ENCODE peak calls at places on chromosomes 11 and 22, in nine cellular contexts. B is stomach, Z is fibroblast of pulmonary artery, H is spleen, U is dorsolateral prefrontal cortex, K is BE2C, F is ovary, S is brain microvascular endothelial cell, N is lower leg skin. C is an unnamed sample.

GRCh38 chr11:58796333-58797049 is 48.0 kb downstream of the GLYATL2 start:
- DNase-seq in B (peak), Z (no peak), H (no peak), U (no peak), K (no peak), F (no peak), S (no peak), N (no peak), C (no peak)

GRCh38 chr11:1392111-1392510 is 2.4 kb downstream of the BRSK2 start:
- DNase-seq in B (no peak), Z (no peak), H (no peak), U (no peak), K (no peak), F (no peak), S (no peak), N (no peak), C (no peak)

GRCh38 chr11:19510468-19510867 is 202.2 kb upstream of the NAV2 start:
- DNase-seq in B (no peak), Z (no peak), H (no peak), U (no peak), K (no peak), F (no peak), S (no peak), N (no peak), C (no peak)

GRCh38 chr11:105790841-105791240 is 181.0 kb downstream of the GRIA4 start:
- DNase-seq in B (no peak), Z (no peak), H (no peak), U (no peak), K (no peak), F (no peak), S (no peak), N (no peak), C (no peak)

GRCh38 chr11:5369793-5370192 is 13.8 kb upstream of the OR51M1 start:
- DNase-seq in B (no peak), Z (peak), H (no peak), U (no peak), K (no peak), F (no peak), S (peak), N (no peak), C (peak)

GRCh38 chr22:35064664-35065063 is 1.3 kb upstream of the ISX start:
- DNase-seq in B (no peak), Z (no peak), H (no peak), U (no peak), K (no peak), F (no peak), S (no peak), N (no peak), C (no peak)

GRCh38 chr22:46089426-46090041 is 60.8 kb upstream of the PPARA start:
- DNase-seq in B (peak), Z (no peak), H (peak), U (peak), K (peak), F (peak), S (no peak), N (no peak), C (no peak)

GRCh38 chr11:46382644-46383403 is 1.4 kb downstream of the MDK start:
- DNase-seq in B (no peak), Z (peak), H (peak), U (no peak), K (peak), F (no peak), S (no peak), N (no peak), C (no peak)

GRCh38 chr11:1157645-1158591 is at the start of gene MUC5AC:
- DNase-seq in B (peak), Z (no peak), H (peak), U (no peak), K (no peak), F (no peak), S (no peak), N (no peak), C (no peak)

GRCh38 chr22:25511725-25512124 is 52.8 kb upstream of the GRK3 start:
- DNase-seq in B (no peak), Z (no peak), H (no peak), U (no peak), K (no peak), F (no peak), S (no peak), N (no peak), C (no peak)

GRCh38 chr22:35632902-35633301 is 15.3 kb upstream of the APOL6 start:
- DNase-seq in B (no peak), Z (no peak), H (peak), U (peak), K (no peak), F (no peak), S (no peak), N (no peak), C (no peak)

GRCh38 chr11:65778431-65778900 is 2.3 kb downstream of the AP5B1 start:
- DNase-seq in B (peak), Z (no peak), H (no peak), U (no peak), K (no peak), F (no peak), S (no peak), N (peak), C (no peak)

GRCh38 chr22:37045958-37046357 is 5.6 kb upstream of the KCTD17 start:
- DNase-seq in B (no peak), Z (peak), H (no peak), U (no peak), K (no peak), F (no peak), S (peak), N (no peak), C (peak)

GRCh38 chr22:32680895-32681294 is 120.6 kb upstream of the TIMP3 start:
- DNase-seq in B (no peak), Z (no peak), H (no peak), U (no peak), K (no peak), F (no peak), S (no peak), N (no peak), C (no peak)

GRCh38 chr11:68932933-68933577 is 29.4 kb downstream of the IGHMBP2 start:
- DNase-seq in B (no peak), Z (no peak), H (peak), U (no peak), K (no peak), F (no peak), S (no peak), N (no peak), C (no peak)

GRCh38 chr22:37535159-37535558 is 15.9 kb upstream of the CARD10 start:
- DNase-seq in B (no peak), Z (no peak), H (no peak), U (no peak), K (no peak), F (no peak), S (no peak), N (no peak), C (no peak)

GRCh38 chr22:38754247-38755154 is 1.3 kb downstream of the SUN2 start:
- DNase-seq in B (peak), Z (peak), H (no peak), U (no peak), K (peak), F (peak), S (no peak), N (peak), C (no peak)

GRCh38 chr22:17430298-17430900 is 61.1 kb downstream of the CECR2 start:
- DNase-seq in B (no peak), Z (peak), H (no peak), U (no peak), K (no peak), F (peak), S (peak), N (no peak), C (no peak)

GRCh38 chr11:70656293-70656692 is 258.0 kb downstream of the CTTN start:
- DNase-seq in B (no peak), Z (no peak), H (no peak), U (no peak), K (no peak), F (no peak), S (no peak), N (no peak), C (no peak)

GRCh38 chr11:73322111-73322985 is 14.3 kb downstream of the ARHGEF17 start:
- DNase-seq in B (no peak), Z (peak), H (no peak), U (no peak), K (no peak), F (no peak), S (peak), N (no peak), C (no peak)

GRCh38 chr22:24827305-24827704 is 21.3 kb downstream of the SGSM1 start:
- DNase-seq in B (peak), Z (no peak), H (peak), U (no peak), K (no peak), F (no peak), S (no peak), N (no peak), C (no peak)

GRCh38 chr11:21556936-21557335 is 635.9 kb upstream of the ANO5 start:
- DNase-seq in B (no peak), Z (no peak), H (no peak), U (no peak), K (peak), F (no peak), S (no peak), N (no peak), C (no peak)

GRCh38 chr11:16846305-16846704 is 107.9 kb downstream of the C11orf58 start:
- DNase-seq in B (no peak), Z (peak), H (no peak), U (no peak), K (no peak), F (no peak), S (no peak), N (no peak), C (no peak)

GRCh38 chr22:41110968-41111367 is 18.6 kb downstream of the EP300 start:
- DNase-seq in B (no peak), Z (no peak), H (no peak), U (no peak), K (no peak), F (no peak), S (no peak), N (no peak), C (no peak)

GRCh38 chr11:76551400-76551799 is 106.6 kb downstream of the EMSY start:
- DNase-seq in B (no peak), Z (peak), H (no peak), U (no peak), K (no peak), F (no peak), S (no peak), N (no peak), C (no peak)
- TF ChIP-seq CTCF in B (no peak), Z (peak), H (no peak), U (peak), K (peak), F (peak), S (peak), N (no peak), C (peak)

GRCh38 chr11:6606471-6607189 is 3.1 kb downstream of the ILK start:
- DNase-seq in B (peak), Z (peak), H (peak), U (peak), K (peak), F (peak), S (peak), N (peak), C (peak)
- H3K4me3 ChIP-seq in B (peak), Z (peak), H (no peak), U (peak), K (no peak), F (peak), S (peak), N (no peak), C (peak)

DNA sequence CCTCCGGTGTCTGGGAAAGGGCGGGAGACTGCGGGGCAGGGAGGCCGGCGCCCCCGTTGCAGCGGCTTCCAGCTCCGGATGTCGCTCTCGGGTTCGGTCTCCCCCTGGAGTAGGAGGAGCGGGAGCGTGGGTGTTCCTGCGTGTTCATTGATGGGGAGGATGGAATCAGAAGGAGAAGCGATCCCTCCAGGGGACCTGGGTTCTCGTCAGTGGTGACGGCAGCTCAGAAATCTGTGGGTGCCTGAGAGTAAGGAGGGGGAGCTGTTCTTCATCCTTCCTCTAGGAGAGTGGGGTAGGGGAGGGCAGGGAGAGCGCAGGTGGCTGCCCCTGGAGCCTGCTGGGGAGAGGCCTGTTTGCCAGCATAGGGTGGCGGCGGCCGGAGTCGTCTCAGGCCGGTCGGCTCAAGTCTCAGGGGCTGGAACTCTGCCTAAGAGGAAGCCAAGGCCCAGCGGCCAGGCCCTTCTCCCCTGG is 1.1 kb downstream of the UBASH3B start:
- DNase-seq in B (peak), Z (peak), H (peak), U (no peak), K (no peak), F (no peak), S (no peak), N (no peak), C (no peak)
- TF ChIP-seq CTCF in B (no peak), Z (peak), H (peak), U (no peak), K (no peak), F (no peak), S (peak), N (no peak), C (peak)

DNA sequence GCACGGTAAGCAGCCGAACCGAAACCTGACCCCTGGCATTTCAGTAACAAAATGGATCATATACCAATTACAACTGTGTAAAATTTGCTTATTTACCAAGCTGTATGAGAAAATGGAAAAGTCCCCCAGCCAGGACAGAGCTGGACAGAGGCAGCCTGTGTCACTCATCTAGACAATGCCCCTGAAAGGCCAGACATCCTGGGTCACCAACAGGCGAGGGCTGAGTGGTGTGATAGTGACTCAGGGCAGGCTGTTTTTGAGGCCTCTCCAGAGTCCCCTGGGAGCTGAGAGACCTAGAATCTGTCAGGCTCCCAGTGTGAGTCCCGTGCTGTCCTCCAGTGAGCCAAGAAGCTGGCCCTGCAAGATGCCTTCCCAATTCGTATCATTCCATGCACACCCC is 680.4 kb downstream of the TBC1D22A start:
- DNase-seq in B (no peak), Z (no peak), H (no peak), U (no peak), K (no peak), F (no peak), S (no peak), N (no peak), C (no peak)
- H3K4me3 ChIP-seq in B (no peak), Z (no peak), H (no peak), U (no peak), K (no peak), F (no peak), S (no peak), N (no peak), C (no peak)

DNA sequence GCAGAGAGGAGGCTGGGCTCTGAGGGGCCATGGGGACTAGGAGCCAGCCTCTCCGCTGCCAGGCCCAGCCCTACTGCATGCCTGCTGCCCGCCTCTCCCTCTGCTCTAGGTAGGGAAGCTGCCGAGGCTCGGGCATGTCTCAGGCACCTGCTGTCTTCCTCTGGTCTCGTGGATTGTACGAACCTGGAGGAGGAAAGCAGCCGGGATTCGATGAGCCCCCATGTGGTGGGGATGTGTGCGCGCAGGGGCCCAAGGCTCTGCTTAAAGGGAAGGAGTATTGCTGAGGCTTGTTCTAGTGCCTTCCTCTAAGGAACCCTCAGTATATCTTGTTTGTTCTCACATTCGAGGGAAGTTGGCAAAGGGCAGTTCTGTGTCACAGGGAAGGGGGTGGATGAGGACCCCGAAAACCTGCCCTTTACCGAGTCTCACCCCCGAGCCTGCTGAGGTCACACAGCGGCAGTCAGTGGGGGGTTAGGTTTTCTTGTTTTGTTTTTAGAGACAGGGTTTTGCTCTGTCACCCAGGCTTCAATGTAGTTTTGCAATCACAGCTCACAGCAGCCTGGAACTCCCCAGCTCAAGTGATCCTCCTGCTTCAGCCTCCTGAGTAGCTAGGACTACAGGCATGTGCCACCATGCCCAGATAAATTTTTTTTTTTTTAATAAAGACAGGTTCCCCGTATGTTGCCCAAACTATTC is 21.3 kb downstream of the DAGLA start:
- DNase-seq in B (no peak), Z (no peak), H (no peak), U (no peak), K (peak), F (no peak), S (no peak), N (no peak), C (no peak)
- TF ChIP-seq CTCF in B (peak), Z (peak), H (no peak), U (peak), K (peak), F (no peak), S (peak), N (no peak), C (peak)

DNA sequence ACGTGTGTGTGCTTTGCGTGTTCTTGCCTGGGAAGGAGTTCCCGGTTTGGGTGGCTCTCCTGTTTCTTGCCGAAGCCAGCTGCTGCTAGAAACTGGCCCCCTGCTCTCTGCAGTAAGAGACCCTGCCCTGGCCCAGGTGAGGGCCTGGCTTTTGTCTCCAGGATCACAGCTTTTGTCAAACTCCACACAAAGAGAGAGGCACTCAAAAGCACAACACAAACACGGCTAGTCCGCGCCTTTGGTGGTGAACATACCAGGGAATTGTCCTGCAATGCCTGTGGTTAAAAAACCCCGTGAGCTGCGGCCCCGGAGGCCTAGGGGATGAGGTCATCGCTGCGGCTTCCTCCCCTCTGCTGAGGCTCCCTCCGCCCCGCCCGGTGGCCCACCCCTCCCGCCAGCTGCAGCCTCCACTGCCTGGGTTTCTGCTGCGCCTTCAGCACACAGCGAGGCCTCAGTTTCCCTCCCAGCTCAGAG is 88.9 kb downstream of the KCNQ1 start:
- DNase-seq in B (peak), Z (peak), H (peak), U (no peak), K (peak), F (peak), S (peak), N (peak), C (peak)
- H3K4me3 ChIP-seq in B (no peak), Z (peak), H (no peak), U (no peak), K (no peak), F (no peak), S (peak), N (no peak), C (peak)

GRCh38 chr11:24311974-24312373 is 184.9 kb upstream of the LUZP2 start:
- DNase-seq in B (no peak), Z (no peak), H (no peak), U (no peak), K (no peak), F (no peak), S (no peak), N (no peak), C (no peak)

GRCh38 chr11:24312464-24313238 is 184.2 kb upstream of the LUZP2 start:
- DNase-seq in B (no peak), Z (peak), H (no peak), U (no peak), K (no peak), F (no peak), S (peak), N (no peak), C (peak)
- TF ChIP-seq CTCF in B (no peak), Z (no peak), H (no peak), U (no peak), K (no peak), F (no peak), S (no peak), N (no peak), C (no peak)

C was measured in AG04449.